ENCODE peak calls at places on chromosome 17, in ten cellular contexts. H is HFF-Myc, V is cardiac muscle cell, S is ascending aorta, J is AG04450, N is K562, W is RWPE1, D is kidney epithelial cell, B is bronchial epithelial cell, K is tibial artery. F is an unnamed sample.

GRCh38 chr17:4789951-4790704 is 1.4 kb downstream of the GLTPD2 start:
- DNase-seq in S (peak), B (peak), N (peak), H (peak), D (no peak), J (peak), W (peak), K (peak), V (peak), F (peak)

GRCh38 chr17:73532441-73532901 is 111.8 kb downstream of the SDK2 start:
- DNase-seq in J (no peak), N (no peak), W (no peak), B (no peak), K (no peak), D (no peak), S (no peak), H (no peak), V (peak), F (no peak)

GRCh38 chr17:38848557-38848891 is 5.0 kb downstream of the RPL23 start:
- DNase-seq in V (no peak), H (no peak), D (no peak), K (no peak), B (no peak), J (no peak), N (no peak), S (no peak), W (no peak), F (no peak)

GRCh38 chr17:82697808-82698064 is 762 bp downstream of the RAB40B start:
- DNase-seq in D (no peak), J (no peak), B (no peak), S (no peak), N (no peak), H (no peak), V (no peak), W (no peak), K (no peak), F (no peak)

GRCh38 chr17:64036198-64036922 is 15.9 kb upstream of the ICAM2 start:
- DNase-seq in B (no peak), H (no peak), W (no peak), D (no peak), J (no peak), N (peak), K (no peak), S (peak), V (no peak), F (no peak)

GRCh38 chr17:9110501-9110900 is 89.2 kb downstream of the NTN1 start:
- DNase-seq in D (no peak), J (no peak), V (no peak), H (no peak), W (no peak), K (no peak), N (no peak), S (no peak), B (no peak), F (no peak)

GRCh38 chr17:6465206-6466003 is 21.1 kb downstream of the PIMREG start:
- DNase-seq in W (no peak), H (no peak), V (no peak), N (no peak), J (no peak), S (no peak), D (no peak), K (no peak), B (no peak), F (no peak)

GRCh38 chr17:45136846-45137560 is 1.5 kb downstream of the ACBD4 start:
- DNase-seq in S (peak), J (no peak), D (no peak), N (no peak), W (no peak), B (no peak), K (no peak), H (no peak), V (no peak), F (no peak)

GRCh38 chr17:7717756-7718350 is 309 bp downstream of the DNAH2 start:
- DNase-seq in D (no peak), N (no peak), S (no peak), K (no peak), W (no peak), J (no peak), B (no peak), V (peak), H (no peak), F (no peak)

GRCh38 chr17:16239931-16240330 is 22.9 kb downstream of the PIGL start:
- DNase-seq in N (no peak), V (no peak), B (no peak), H (no peak), K (no peak), W (no peak), J (no peak), D (no peak), S (no peak), F (no peak)

GRCh38 chr17:27526603-27527002 is 70.4 kb downstream of the KSR1 start:
- DNase-seq in V (no peak), B (no peak), W (no peak), J (no peak), H (no peak), K (no peak), S (no peak), D (no peak), N (peak), F (no peak)

GRCh38 chr17:50218071-50218759 is 16.8 kb upstream of the COL1A1 start:
- DNase-seq in H (no peak), J (no peak), D (no peak), K (no peak), B (peak), N (no peak), W (no peak), V (no peak), S (no peak), F (peak)

GRCh38 chr17:40480501-40481003 is 20.9 kb downstream of the TNS4 start:
- DNase-seq in D (no peak), W (peak), S (no peak), K (no peak), N (no peak), H (no peak), V (no peak), B (peak), J (no peak), F (no peak)

GRCh38 chr17:4536259-4536741 is 18.9 kb downstream of the MYBBP1A start:
- DNase-seq in N (peak), S (no peak), K (no peak), D (no peak), J (no peak), H (no peak), V (peak), B (no peak), W (no peak), F (no peak)

GRCh38 chr17:30717290-30718098 is 107.0 kb downstream of the CRLF3 start:
- DNase-seq in H (no peak), N (no peak), W (no peak), B (no peak), V (no peak), D (no peak), J (no peak), S (peak), K (no peak), F (no peak)

GRCh38 chr17:30720013-30720471 is 104.5 kb downstream of the CRLF3 start:
- DNase-seq in V (no peak), B (no peak), S (peak), D (no peak), H (no peak), J (no peak), W (no peak), K (no peak), N (no peak), F (no peak)

GRCh38 chr17:30716461-30717289 is 107.8 kb downstream of the CRLF3 start:
- DNase-seq in V (no peak), J (no peak), N (no peak), W (no peak), K (no peak), S (peak), H (no peak), D (no peak), B (no peak), F (no peak)
- TF ChIP-seq CTCF in V (peak), J (no peak), N (peak), W (no peak), K (no peak), S (no peak), H (peak), D (peak), B (no peak), F (no peak)

GRCh38 chr17:81513669-81514484 is 1.3 kb upstream of the ACTG1 start:
- DNase-seq in N (peak), H (no peak), J (no peak), W (peak), S (peak), B (peak), V (peak), D (no peak), K (peak), F (peak)
- TF ChIP-seq CTCF in N (no peak), H (no peak), J (no peak), W (no peak), S (no peak), B (no peak), V (no peak), D (no peak), K (no peak), F (no peak)

DNA sequence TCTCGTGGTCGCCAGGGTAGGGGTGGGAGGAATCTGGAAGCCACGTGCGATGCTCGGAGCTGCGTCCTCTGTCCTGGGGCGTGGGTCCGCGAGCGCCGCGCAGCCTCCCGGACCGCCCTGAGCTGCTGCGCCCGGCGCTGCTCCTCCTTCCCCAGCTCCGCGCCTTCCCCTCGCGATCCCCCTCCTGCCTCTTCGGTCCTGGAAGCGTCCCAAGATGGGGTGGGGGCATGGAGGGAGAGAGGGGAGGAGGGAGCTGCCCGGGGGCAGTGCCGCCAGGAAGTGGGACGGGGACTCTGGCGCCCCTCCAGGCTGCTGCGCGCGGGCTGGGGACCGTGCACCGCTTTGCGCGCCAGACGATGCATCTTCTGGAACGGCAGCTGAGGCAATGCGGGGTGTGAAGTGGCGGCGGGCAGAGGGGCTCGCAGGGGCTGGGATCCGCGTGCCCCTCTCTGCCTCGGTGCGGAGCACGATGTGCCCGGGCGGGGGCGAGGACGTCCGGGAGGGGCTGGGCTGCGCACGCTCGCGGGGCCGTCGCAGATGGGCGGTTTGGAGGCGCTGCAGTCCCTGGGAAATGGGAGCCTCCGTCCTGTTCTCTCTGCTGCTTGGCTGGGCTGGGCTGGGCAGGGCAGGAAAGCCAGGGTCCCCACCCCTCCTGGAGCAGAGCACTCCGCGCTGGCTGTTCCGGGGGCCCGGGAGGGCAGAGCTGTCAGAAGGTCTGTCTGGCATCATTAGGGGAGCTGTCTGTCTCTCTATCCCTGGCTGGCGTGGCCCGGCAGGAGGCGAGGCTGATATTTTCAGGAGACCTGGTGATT is 388.0 kb downstream of the SEC14L1 start:
- DNase-seq in S (no peak), J (no peak), N (no peak), H (no peak), D (no peak), K (no peak), V (peak), B (no peak), W (no peak), F (no peak)
- TF ChIP-seq CTCF in S (no peak), J (no peak), N (no peak), H (no peak), D (peak), K (no peak), V (no peak), B (no peak), W (peak), F (no peak)

GRCh38 chr17:29567362-29568330 is 809 bp upstream of the ABHD15 start:
- DNase-seq in D (no peak), H (no peak), B (no peak), J (no peak), S (peak), W (peak), N (peak), V (peak), K (peak), F (peak)
- TF ChIP-seq CTCF in D (peak), H (no peak), B (peak), J (peak), S (peak), W (peak), N (peak), V (peak), K (peak), F (no peak)

GRCh38 chr17:81403040-81403467 is 7.8 kb downstream of the BAHCC1 start:
- DNase-seq in J (no peak), N (no peak), S (no peak), V (peak), B (no peak), D (no peak), W (no peak), H (no peak), K (no peak), F (no peak)
- TF ChIP-seq CTCF in J (peak), N (no peak), S (no peak), V (peak), B (peak), D (no peak), W (no peak), H (no peak), K (no peak), F (no peak)

DNA sequence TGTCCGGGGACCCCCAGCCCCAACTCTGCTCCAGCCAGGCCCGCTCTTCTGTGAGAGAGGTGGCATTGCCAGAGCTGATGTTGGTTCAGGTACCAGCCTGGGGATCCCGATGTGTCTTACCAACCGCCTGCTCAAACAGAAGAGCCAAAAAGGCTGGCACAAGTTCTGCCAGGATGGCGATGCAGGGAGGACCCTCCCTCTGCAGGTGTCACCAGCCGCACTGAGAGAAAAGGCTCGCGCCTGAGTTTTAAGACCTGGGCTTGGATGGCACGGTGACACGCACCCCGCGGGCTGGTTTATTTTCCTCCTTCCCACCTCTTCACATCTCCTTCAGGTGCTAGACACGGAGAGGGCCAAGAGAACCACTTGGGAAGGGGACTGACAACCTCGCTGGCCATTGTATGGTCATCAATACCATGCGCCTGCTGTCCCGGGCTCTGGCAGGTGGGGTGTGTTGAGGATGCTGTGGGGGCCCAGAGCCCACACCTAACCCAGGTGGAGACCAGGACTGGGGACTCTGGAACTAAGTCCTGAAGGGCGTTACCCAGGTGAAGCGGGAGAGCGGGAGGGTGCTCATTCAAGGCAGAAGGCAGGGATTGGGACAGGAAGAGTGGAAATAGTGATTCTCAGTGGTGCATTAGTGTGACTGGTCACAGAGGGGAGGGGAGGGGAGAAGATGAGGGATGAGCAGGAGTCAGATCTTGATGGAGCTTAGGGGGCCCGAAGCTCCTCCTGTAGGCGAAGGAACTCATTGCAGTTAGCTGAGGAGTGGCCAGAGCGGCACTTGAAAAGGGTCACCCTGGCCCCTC is 16.3 kb downstream of the FOXJ1 start:
- DNase-seq in J (no peak), S (no peak), W (no peak), V (no peak), D (no peak), K (no peak), N (peak), B (no peak), H (no peak), F (no peak)
- TF ChIP-seq CTCF in J (peak), S (no peak), W (no peak), V (peak), D (peak), K (no peak), N (peak), B (peak), H (peak), F (no peak)

GRCh38 chr17:61583242-61583641 is 7.8 kb downstream of the NACA2 start:
- DNase-seq in V (peak), S (no peak), J (peak), D (no peak), H (peak), B (peak), K (no peak), W (peak), N (peak), F (no peak)
- TF ChIP-seq CTCF in V (peak), S (no peak), J (peak), D (peak), H (peak), B (peak), K (no peak), W (peak), N (peak), F (peak)

GRCh38 chr17:68600123-68600880 is 865 bp downstream of the FAM20A start:
- DNase-seq in S (no peak), K (no peak), W (no peak), J (no peak), N (no peak), B (no peak), V (peak), D (no peak), H (no peak), F (no peak)
- TF ChIP-seq CTCF in S (no peak), K (no peak), W (peak), J (peak), N (peak), B (peak), V (peak), D (peak), H (peak), F (no peak)

GRCh38 chr17:19590912-19591551 is 57.4 kb downstream of the SLC47A1 start:
- DNase-seq in J (no peak), H (no peak), V (no peak), W (no peak), S (no peak), D (no peak), K (no peak), B (no peak), N (no peak), F (no peak)
- TF ChIP-seq CTCF in J (no peak), H (no peak), V (no peak), W (no peak), S (no peak), D (no peak), K (no peak), B (no peak), N (no peak), F (no peak)